ENCODE peak calls at places on chromosome 18, in five cellular contexts. K, L, W, I and N are unnamed samples.

GRCh38 chr18:21656402-21656801 is 44.3 kb downstream of the SNRPD1 start:
- DNase-seq in K (no peak), L (no peak), W (no peak), I (peak), N (peak)

GRCh38 chr18:79483971-79484491 is 88.3 kb downstream of the NFATC1 start:
- DNase-seq in K (no peak), L (no peak), W (no peak), I (no peak), N (no peak)

GRCh38 chr18:49582579-49582978 is 20.7 kb downstream of the LIPG start:
- DNase-seq in K (no peak), L (no peak), W (peak), I (peak), N (no peak)

GRCh38 chr18:76979111-76979751 is 153.4 kb downstream of the MBP start:
- DNase-seq in K (no peak), L (no peak), W (no peak), I (no peak), N (no peak)

GRCh38 chr18:47150824-47151366 is 595 bp upstream of the HDHD2 start:
- DNase-seq in K (no peak), L (no peak), W (no peak), I (no peak), N (no peak)

GRCh38 chr18:48926420-48926857 is 24.3 kb downstream of the SMAD7 start:
- DNase-seq in K (no peak), L (no peak), W (no peak), I (no peak), N (no peak)

GRCh38 chr18:74303936-74304335 is 11.7 kb upstream of the C18orf63 start:
- DNase-seq in K (no peak), L (peak), W (no peak), I (peak), N (no peak)

GRCh38 chr18:49250819-49251388 is 209.5 kb downstream of the DYM start:
- DNase-seq in K (no peak), L (no peak), W (peak), I (peak), N (peak)

GRCh38 chr18:57574866-57575265 is 11.6 kb downstream of the FECH start:
- DNase-seq in K (no peak), L (peak), W (no peak), I (no peak), N (no peak)

GRCh38 chr18:681985-682384 is 24.5 kb downstream of the TYMS start:
- DNase-seq in K (no peak), L (no peak), W (no peak), I (no peak), N (no peak)

GRCh38 chr18:77700051-77700450 is 450.4 kb downstream of the GALR1 start:
- DNase-seq in K (no peak), L (no peak), W (no peak), I (no peak), N (peak)

GRCh38 chr18:48402953-48403352 is 6.2 kb downstream of the ZBTB7C start:
- DNase-seq in K (no peak), L (peak), W (no peak), I (no peak), N (no peak)

GRCh38 chr18:13290856-13291271 is 72.3 kb downstream of the LDLRAD4 start:
- DNase-seq in K (no peak), L (no peak), W (no peak), I (no peak), N (no peak)

DNA sequence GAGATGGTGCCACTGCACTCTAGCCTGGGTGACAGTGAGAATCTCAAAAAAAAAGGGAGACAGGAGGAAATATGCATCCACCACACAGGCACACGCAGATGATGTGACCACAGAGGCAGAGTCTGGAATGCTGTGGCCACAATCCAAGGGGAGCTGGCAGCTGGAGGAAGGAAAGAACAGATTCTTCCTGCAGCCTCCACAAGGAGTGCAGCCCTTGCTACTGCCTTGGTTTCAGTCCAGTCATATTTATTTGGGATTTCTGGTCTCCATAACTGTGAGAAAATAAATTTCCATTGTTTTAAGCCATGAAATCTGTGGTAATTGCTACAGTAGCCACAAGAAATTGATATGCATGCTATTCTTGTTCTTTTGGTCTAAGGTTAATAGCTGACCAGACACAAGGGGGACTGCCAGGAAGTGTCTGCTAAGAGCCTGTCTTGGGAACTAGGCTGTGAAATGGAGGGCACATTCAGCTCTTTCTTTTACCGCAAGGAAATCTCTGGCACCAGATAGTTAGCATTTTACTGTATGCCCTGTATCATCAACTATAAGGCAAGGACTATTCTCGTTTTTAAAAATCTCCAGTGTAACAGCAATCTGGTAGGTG is 133.1 kb upstream of the SEC11C start:
- DNase-seq in K (no peak), L (no peak), W (no peak), I (peak), N (peak)
- TF ChIP-seq CTCF in K (no peak), L (no peak), W (no peak), I (no peak), N (no peak)

DNA sequence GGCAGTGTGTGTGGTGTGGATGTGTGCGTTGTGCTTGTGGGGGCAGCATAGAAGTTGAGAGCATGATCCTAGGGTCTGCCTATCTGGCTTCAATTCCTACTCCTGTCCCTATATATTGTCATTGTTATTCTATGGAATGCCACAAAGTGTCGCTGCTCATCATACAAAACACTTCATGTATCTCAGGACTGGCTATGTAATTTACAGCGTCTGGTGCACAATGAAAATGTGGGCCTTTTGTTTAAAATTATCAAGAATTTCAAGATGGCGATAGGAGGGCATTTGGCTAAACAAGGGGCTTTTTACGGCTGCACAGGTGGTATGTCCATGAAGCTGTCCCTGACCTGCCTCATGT is 3.4 kb downstream of the SERPINB2 start:
- DNase-seq in K (no peak), L (no peak), W (no peak), I (peak), N (peak)
- TF ChIP-seq CTCF in K (no peak), L (no peak), W (peak), I (no peak), N (peak)

GRCh38 chr18:35376393-35376741 is 770 bp downstream of the ZNF396 start:
- DNase-seq in K (no peak), L (no peak), W (peak), I (no peak), N (no peak)

GRCh38 chr18:35383136-35383535 is 6.0 kb upstream of the ZNF396 start:
- DNase-seq in K (no peak), L (no peak), W (no peak), I (no peak), N (no peak)

GRCh38 chr18:35378206-35378795 is 1.2 kb upstream of the ZNF396 start:
- DNase-seq in K (no peak), L (peak), W (no peak), I (peak), N (peak)

GRCh38 chr18:35376742-35377695 is at the start of gene ZNF396:
- DNase-seq in K (peak), L (peak), W (peak), I (peak), N (peak)

GRCh38 chr18:35379421-35379820 is 2.3 kb upstream of the ZNF396 start:
- DNase-seq in K (no peak), L (no peak), W (no peak), I (no peak), N (no peak)
- TF ChIP-seq CTCF in K (no peak), L (no peak), W (no peak), I (no peak), N (no peak)

GRCh38 chr18:24052053-24052452 is 37.5 kb downstream of the TTC39C start:
- DNase-seq in K (no peak), L (no peak), W (peak), I (no peak), N (no peak)
- TF ChIP-seq CTCF in K (no peak), L (no peak), W (no peak), I (no peak), N (no peak)

DNA sequence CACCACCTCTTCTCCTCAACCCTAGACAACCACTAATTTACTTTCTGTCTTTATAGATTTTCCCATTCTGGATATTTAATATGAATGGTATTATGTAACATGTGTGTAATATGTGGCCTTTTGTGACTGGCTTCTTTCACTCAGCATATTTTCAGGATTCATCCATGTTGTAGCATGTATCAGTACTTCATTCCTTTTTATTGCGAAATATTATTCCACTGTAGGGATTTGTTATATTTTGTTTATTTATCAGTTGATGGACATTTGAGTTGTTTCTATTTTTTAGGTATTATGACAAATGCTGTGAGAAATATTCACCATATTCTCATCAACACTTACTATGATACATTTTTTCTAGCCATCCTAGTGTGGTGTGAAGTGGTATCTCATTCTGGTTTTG is 138.8 kb upstream of the DLGAP1 start:
- DNase-seq in K (no peak), L (no peak), W (no peak), I (no peak), N (no peak)
- TF ChIP-seq CTCF in K (no peak), L (no peak), W (no peak), I (no peak), N (no peak)

GRCh38 chr18:26771524-26771923 is 94.0 kb downstream of the AQP4 start:
- DNase-seq in K (no peak), L (no peak), W (peak), I (no peak), N (peak)
- TF ChIP-seq CTCF in K (peak), L (peak), W (peak), I (peak), N (peak)

GRCh38 chr18:41373612-41374011 is 581.4 kb upstream of the PIK3C3 start:
- DNase-seq in K (no peak), L (no peak), W (no peak), I (no peak), N (no peak)

GRCh38 chr18:41378628-41379027 is 576.4 kb upstream of the PIK3C3 start:
- DNase-seq in K (no peak), L (peak), W (peak), I (peak), N (peak)
- TF ChIP-seq CTCF in K (peak), L (peak), W (peak), I (peak), N (peak)